ENCODE peak calls at places on chromosomes 3 and 15, in eight cellular contexts. V is choroid plexus epithelial cell, U is IMR-90, H is fibroblast of the aortic adventitia, N is AG04449, K is foreskin fibroblast, O is lower leg skin, Q is thoracic aorta. E is an unnamed sample.

GRCh38 chr3:48641396-48641795 is 6.1 kb upstream of the SLC26A6 start:
- DNase-seq in V (no peak), U (no peak), H (no peak), N (no peak), K (no peak), O (no peak), Q (no peak), E (no peak)

GRCh38 chr15:92902723-92903587 is 2.8 kb downstream of the CHD2 start:
- DNase-seq in V (no peak), U (no peak), H (peak), N (no peak), K (no peak), O (no peak), Q (no peak), E (peak)

GRCh38 chr15:93182806-93183205 is 93.8 kb upstream of the RGMA start:
- DNase-seq in V (no peak), U (no peak), H (no peak), N (no peak), K (no peak), O (no peak), Q (no peak), E (no peak)

GRCh38 chr3:180036678-180037455 is at the start of gene PEX5L:
- DNase-seq in V (peak), U (peak), H (peak), N (no peak), K (no peak), O (no peak), Q (no peak), E (peak)

GRCh38 chr3:127525373-127525772 is 65.2 kb downstream of the TPRA1 start:
- DNase-seq in V (peak), U (peak), H (peak), N (no peak), K (no peak), O (no peak), Q (no peak), E (no peak)

GRCh38 chr3:81728766-81729544 is 32.5 kb downstream of the GBE1 start:
- DNase-seq in V (peak), U (peak), H (peak), N (no peak), K (peak), O (no peak), Q (no peak), E (no peak)

GRCh38 chr3:154244644-154245043 is 79.6 kb downstream of the DHX36 start:
- DNase-seq in V (peak), U (peak), H (peak), N (no peak), K (peak), O (no peak), Q (no peak), E (no peak)

GRCh38 chr3:122697952-122698625 is 17.4 kb downstream of the PARP14 start:
- DNase-seq in V (peak), U (no peak), H (peak), N (no peak), K (no peak), O (no peak), Q (no peak), E (peak)

GRCh38 chr15:70200511-70200991 is 102.8 kb upstream of the TLE3 start:
- DNase-seq in V (peak), U (no peak), H (no peak), N (no peak), K (no peak), O (peak), Q (no peak), E (no peak)

DNA sequence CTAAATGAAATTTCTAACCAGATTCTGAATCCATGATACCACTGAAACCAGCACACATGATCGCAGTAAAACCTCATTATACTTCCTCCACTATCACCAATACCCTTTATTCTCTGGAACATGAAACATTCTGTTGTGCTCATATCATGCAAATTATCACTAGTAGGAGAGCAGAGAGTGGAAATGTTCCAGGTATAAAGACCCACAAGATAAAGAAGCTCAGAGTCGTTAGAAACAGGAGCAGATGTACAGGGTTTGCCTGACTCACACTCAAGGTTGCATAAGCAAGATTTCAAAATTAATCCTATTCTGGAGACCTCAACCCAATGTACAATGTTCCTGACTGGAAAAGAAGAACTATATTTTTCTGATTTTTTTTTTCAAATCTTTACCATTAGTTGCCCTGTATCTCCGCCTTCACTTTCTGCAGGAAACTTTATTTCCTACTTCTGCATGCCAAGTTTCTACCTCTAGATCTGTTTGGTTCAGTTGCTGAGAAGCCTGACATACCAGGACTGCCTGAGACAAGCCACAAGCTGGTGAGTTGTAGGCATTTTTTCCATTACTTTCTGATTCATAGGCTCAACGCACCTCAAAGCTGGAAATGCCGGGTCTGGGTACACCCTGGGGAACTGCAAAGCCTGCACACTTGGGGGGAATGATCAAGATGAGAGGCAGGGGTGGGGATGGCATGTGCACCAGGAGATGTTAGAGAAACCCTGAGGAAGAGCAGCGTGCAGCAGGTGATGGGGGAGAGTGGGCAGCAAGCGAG is at the start of gene CCR2:
- DNase-seq in V (no peak), U (no peak), H (no peak), N (no peak), K (no peak), O (no peak), Q (no peak), E (no peak)
- H3K4me3 ChIP-seq in V (no peak), U (no peak), H (no peak), N (no peak), K (no peak), O (no peak), Q (no peak), E (no peak)

DNA sequence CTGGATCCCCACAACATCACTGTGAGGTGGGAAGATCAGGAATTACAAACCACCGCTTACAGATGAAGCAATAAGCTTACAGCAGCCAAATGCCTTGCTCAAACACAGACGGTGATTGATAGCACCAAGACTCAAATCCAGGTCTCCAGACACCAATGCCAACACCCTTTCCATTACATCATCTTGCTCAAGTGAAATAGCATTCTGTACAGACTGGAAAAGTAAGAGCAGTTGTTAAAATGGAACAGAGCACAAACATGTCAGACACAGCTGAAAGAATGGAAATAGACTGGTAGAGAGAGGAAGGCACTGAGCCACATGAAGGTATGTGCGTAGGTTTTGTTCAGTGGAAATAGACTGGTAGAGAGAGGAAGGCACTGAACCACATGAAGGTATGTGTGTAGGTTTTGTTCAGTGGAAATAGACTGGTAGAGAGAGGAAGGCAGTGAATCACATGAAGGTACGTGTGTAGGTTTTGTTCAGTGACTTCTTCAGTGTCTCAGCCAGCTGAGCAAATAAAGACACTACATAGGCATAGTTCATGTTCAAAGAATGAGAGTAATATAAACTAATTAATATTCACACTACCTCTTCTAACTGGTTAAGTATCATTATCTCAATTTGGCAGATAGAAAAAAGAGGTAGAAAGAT is 15.6 kb downstream of the CLDN1 start:
- DNase-seq in V (peak), U (peak), H (peak), N (no peak), K (peak), O (peak), Q (no peak), E (no peak)
- H3K4me3 ChIP-seq in V (no peak), U (no peak), H (no peak), N (no peak), K (no peak), O (no peak), Q (no peak), E (no peak)

GRCh38 chr3:177358968-177359600 is 161.8 kb upstream of the TBL1XR1 start:
- DNase-seq in V (peak), U (no peak), H (peak), N (no peak), K (no peak), O (no peak), Q (no peak), E (peak)

GRCh38 chr3:177358085-177358967 is 161.0 kb upstream of the TBL1XR1 start:
- DNase-seq in V (peak), U (peak), H (peak), N (no peak), K (peak), O (peak), Q (no peak), E (peak)

GRCh38 chr3:177356113-177356512 is 158.8 kb upstream of the TBL1XR1 start:
- DNase-seq in V (no peak), U (no peak), H (no peak), N (no peak), K (no peak), O (no peak), Q (no peak), E (no peak)

GRCh38 chr3:177359601-177360357 is 162.5 kb upstream of the TBL1XR1 start:
- DNase-seq in V (peak), U (peak), H (peak), N (peak), K (peak), O (peak), Q (peak), E (peak)

DNA sequence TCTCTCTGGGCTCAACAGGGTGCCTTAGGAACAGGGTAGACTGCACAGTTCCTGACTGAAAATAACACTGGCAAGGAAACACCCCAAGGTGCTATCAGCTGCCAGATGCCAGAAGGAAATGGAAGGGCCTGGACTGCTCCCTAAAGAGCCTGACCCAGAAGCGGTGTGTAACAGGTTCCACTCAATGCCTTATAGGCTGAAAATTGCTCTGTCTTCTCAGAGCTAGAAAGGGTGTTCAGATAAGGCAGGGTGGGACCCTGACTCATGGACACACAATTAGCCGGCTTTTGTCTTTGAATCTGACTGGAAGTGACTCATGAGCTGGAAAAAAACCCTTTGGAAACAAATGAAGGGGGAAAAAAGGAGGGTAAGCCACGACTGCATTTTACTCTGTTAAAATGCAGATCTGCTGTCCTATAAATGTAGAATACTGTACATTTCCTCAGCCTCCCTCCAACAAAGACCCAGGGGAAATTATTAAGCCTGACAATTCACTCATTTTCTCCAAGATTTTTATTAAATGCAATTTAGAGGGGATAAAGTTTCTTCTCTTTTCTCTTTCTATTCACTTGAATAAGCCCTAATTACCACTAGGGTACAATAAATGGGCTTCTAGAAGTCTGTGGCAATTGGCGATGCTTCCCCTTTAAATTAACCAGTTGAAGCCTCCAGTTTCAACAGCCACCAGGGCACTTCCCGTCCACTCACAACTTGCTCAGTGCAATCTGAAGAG is 160.2 kb upstream of the TBL1XR1 start:
- DNase-seq in V (peak), U (peak), H (peak), N (no peak), K (peak), O (no peak), Q (no peak), E (peak)
- H3K4me3 ChIP-seq in V (no peak), U (no peak), H (peak), N (no peak), K (no peak), O (no peak), Q (peak), E (peak)

GRCh38 chr15:52225230-52225629 is 34.0 kb upstream of the GNB5 start:
- DNase-seq in V (no peak), U (no peak), H (no peak), N (no peak), K (no peak), O (no peak), Q (no peak), E (no peak)

GRCh38 chr15:52227456-52227855 is 36.3 kb upstream of the GNB5 start:
- DNase-seq in V (peak), U (peak), H (peak), N (peak), K (peak), O (peak), Q (peak), E (peak)

GRCh38 chr15:52230073-52230472 is 38.9 kb upstream of the GNB5 start:
- DNase-seq in V (no peak), U (no peak), H (no peak), N (no peak), K (no peak), O (no peak), Q (no peak), E (no peak)

GRCh38 chr15:52232327-52232726 is 41.1 kb upstream of the GNB5 start:
- DNase-seq in V (no peak), U (no peak), H (no peak), N (no peak), K (no peak), O (no peak), Q (no peak), E (peak)

GRCh38 chr15:52228928-52229327 is 37.7 kb upstream of the GNB5 start:
- DNase-seq in V (no peak), U (no peak), H (no peak), N (no peak), K (no peak), O (no peak), Q (no peak), E (peak)
- H3K4me3 ChIP-seq in V (no peak), U (no peak), H (no peak), N (no peak), K (no peak), O (no peak), Q (no peak), E (no peak)

GRCh38 chr3:13282528-13282985 is 137.6 kb downstream of the NUP210 start:
- DNase-seq in V (no peak), U (no peak), H (no peak), N (no peak), K (no peak), O (no peak), Q (no peak), E (no peak)
- H3K4me3 ChIP-seq in V (no peak), U (no peak), H (no peak), N (no peak), K (no peak), O (peak), Q (peak), E (no peak)

DNA sequence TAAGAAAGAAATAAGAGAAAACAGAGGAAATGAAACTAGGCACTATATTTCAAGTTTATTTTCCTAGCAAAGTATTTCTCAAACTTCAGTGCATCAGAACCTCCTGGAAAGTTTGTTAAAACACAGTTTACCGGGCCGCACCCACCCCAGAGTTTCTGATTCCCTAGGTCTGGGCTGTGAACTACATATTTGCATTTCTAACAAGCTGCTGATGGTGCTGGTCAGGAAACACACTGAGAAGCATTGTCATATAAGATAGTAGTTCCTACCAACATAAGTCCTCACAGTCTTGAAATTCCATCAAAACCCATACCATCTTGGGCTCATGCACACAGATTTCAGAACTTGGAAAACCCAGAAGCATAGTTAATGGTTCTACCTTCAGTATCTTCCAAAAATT is 8.3 kb downstream of the SLC9A9 start:
- DNase-seq in V (no peak), U (no peak), H (no peak), N (no peak), K (no peak), O (no peak), Q (no peak), E (no peak)
- H3K4me3 ChIP-seq in V (no peak), U (no peak), H (no peak), N (no peak), K (no peak), O (no peak), Q (no peak), E (no peak)

GRCh38 chr3:194281306-194281705 is 69.8 kb downstream of the CPN2 start:
- DNase-seq in V (no peak), U (no peak), H (no peak), N (no peak), K (no peak), O (no peak), Q (no peak), E (no peak)

GRCh38 chr3:194279701-194280360 is 71.3 kb downstream of the CPN2 start:
- DNase-seq in V (no peak), U (no peak), H (no peak), N (no peak), K (no peak), O (no peak), Q (no peak), E (no peak)

GRCh38 chr3:194281766-194282165 is 69.4 kb downstream of the CPN2 start:
- DNase-seq in V (no peak), U (no peak), H (no peak), N (no peak), K (no peak), O (no peak), Q (no peak), E (no peak)

GRCh38 chr3:194279106-194279505 is 72.0 kb downstream of the CPN2 start:
- DNase-seq in V (no peak), U (no peak), H (no peak), N (no peak), K (no peak), O (no peak), Q (no peak), E (no peak)

DNA sequence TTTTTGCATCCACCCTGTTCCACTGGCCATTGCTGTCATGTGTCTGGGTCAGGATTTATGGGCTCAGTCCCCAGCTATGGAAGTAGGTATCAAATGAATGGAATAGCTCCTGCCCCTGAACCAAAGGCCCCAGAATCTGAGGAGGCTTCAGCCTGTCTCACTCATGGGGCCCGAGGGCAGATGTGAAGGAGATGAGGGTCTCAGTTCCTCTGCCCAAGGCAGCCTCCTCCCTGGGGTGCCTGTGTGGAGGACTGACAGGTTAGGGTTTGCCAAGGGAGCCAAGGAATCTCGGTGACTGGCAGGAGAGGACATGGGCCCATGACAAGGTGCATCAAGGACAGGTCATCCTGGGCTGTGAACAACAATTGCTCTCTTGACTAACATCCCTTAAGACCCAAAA is 70.4 kb downstream of the CPN2 start:
- DNase-seq in V (no peak), U (no peak), H (no peak), N (no peak), K (no peak), O (no peak), Q (no peak), E (no peak)
- H3K4me3 ChIP-seq in V (no peak), U (no peak), H (no peak), N (no peak), K (no peak), O (no peak), Q (no peak), E (no peak)

DNA sequence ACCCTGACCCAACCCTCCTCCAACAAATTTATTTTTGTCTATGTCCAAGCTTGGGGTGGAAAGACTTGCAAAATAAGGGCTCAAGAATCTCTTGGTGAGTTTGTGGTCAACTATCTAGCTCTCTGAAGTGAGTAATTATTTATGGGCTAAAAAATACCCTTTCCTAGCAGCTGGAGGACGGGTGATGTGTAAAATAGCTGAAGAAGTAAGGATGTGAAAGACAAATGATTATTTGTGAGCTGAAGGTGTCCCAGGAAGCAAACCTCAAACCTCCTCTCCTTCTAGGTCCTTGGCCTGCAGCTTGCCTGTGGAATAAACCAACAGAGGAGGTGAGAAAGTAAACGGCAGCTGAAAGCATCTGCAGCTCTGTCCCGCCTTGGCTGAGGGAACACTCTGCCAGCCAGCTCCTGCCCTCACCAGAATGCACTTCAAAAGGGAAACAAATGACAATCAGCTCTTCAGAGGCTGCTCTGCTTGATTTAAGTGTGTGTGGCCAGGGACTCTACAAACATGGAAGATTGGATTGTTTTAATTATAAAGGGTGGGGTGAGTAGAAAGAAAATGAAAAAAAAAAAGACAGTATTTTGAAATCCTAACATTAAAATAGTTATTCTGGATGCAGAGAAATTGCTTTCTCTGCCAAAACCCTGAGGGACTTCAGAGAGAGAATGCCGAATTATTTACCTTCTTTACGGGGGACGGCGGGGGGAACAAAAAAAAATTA is 60.3 kb downstream of the TM4SF4 start:
- DNase-seq in V (peak), U (peak), H (peak), N (no peak), K (no peak), O (no peak), Q (no peak), E (no peak)
- H3K4me3 ChIP-seq in V (no peak), U (no peak), H (no peak), N (no peak), K (peak), O (no peak), Q (no peak), E (no peak)

GRCh38 chr3:4978966-4979400 is 254 bp upstream of the BHLHE40 start:
- DNase-seq in V (peak), U (peak), H (peak), N (peak), K (peak), O (peak), Q (peak), E (peak)
- H3K4me3 ChIP-seq in V (peak), U (peak), H (peak), N (peak), K (peak), O (peak), Q (peak), E (peak)

GRCh38 chr15:22978691-22979068 is 1.5 kb downstream of the CYFIP1 start:
- DNase-seq in V (no peak), U (no peak), H (no peak), N (no peak), K (no peak), O (no peak), Q (no peak), E (no peak)
- H3K4me3 ChIP-seq in V (peak), U (peak), H (peak), N (peak), K (peak), O (no peak), Q (peak), E (peak)

E was measured in GM12865.